ENCODE peak calls at places on chromosomes 12 and 14, in five cellular contexts. One of them, this sample, is unnamed.

GRCh38 chr12:120474092-120474960 is 4.8 kb upstream of the SRSF9 start:
- DNase-seq in sigmoid colon: no peak
- DNase-seq in astrocyte: peak
- DNase-seq in tibial nerve: no peak
- DNase-seq in caudate nucleus: no peak
- DNase-seq in this sample: no peak

GRCh38 chr12:53428741-53429140 is 5.1 kb downstream of the AMHR2 start:
- DNase-seq in sigmoid colon: no peak
- DNase-seq in caudate nucleus: no peak
- DNase-seq in tibial nerve: no peak
- DNase-seq in astrocyte: no peak
- DNase-seq in this sample: no peak

GRCh38 chr14:66111891-66112290 is 374.3 kb upstream of the CCDC196 start:
- DNase-seq in astrocyte: no peak
- DNase-seq in caudate nucleus: no peak
- DNase-seq in sigmoid colon: no peak
- DNase-seq in tibial nerve: no peak
- DNase-seq in this sample: no peak

GRCh38 chr14:51488569-51489220 is 163.0 kb upstream of the FRMD6 start:
- DNase-seq in tibial nerve: no peak
- DNase-seq in sigmoid colon: no peak
- DNase-seq in astrocyte: no peak
- DNase-seq in caudate nucleus: no peak
- DNase-seq in this sample: no peak

GRCh38 chr12:52122904-52123303 is 43.4 kb downstream of the SMIM41 start:
- DNase-seq in sigmoid colon: no peak
- DNase-seq in tibial nerve: no peak
- DNase-seq in astrocyte: no peak
- DNase-seq in caudate nucleus: no peak
- DNase-seq in this sample: no peak

GRCh38 chr14:104395941-104396681 is 183.5 kb upstream of the C14orf180 start:
- DNase-seq in sigmoid colon: no peak
- DNase-seq in astrocyte: no peak
- DNase-seq in caudate nucleus: no peak
- DNase-seq in tibial nerve: no peak
- DNase-seq in this sample: no peak

GRCh38 chr14:62604524-62604923 is 440.7 kb downstream of the KCNH5 start:
- DNase-seq in caudate nucleus: no peak
- DNase-seq in sigmoid colon: no peak
- DNase-seq in astrocyte: peak
- DNase-seq in tibial nerve: no peak
- DNase-seq in this sample: no peak

GRCh38 chr12:115569694-115570093 is 707.8 kb downstream of the MED13L start:
- DNase-seq in tibial nerve: no peak
- DNase-seq in sigmoid colon: no peak
- DNase-seq in astrocyte: peak
- DNase-seq in caudate nucleus: peak
- DNase-seq in this sample: no peak

GRCh38 chr12:124564232-124564958 is 3.0 kb downstream of the NCOR2 start:
- DNase-seq in caudate nucleus: no peak
- DNase-seq in astrocyte: no peak
- DNase-seq in sigmoid colon: no peak
- DNase-seq in tibial nerve: no peak
- DNase-seq in this sample: no peak

GRCh38 chr14:56666716-56667115 is 87.1 kb downstream of the TMEM260 start:
- DNase-seq in sigmoid colon: no peak
- DNase-seq in tibial nerve: no peak
- DNase-seq in caudate nucleus: no peak
- DNase-seq in astrocyte: peak
- DNase-seq in this sample: no peak

GRCh38 chr14:88987516-88987915 is 163.1 kb downstream of the TTC8 start:
- DNase-seq in sigmoid colon: no peak
- DNase-seq in caudate nucleus: no peak
- DNase-seq in astrocyte: peak
- DNase-seq in tibial nerve: no peak
- DNase-seq in this sample: no peak

GRCh38 chr12:107131832-107132616 is 38.7 kb upstream of the CRY1 start:
- DNase-seq in astrocyte: peak
- DNase-seq in tibial nerve: no peak
- DNase-seq in sigmoid colon: no peak
- DNase-seq in caudate nucleus: no peak
- DNase-seq in this sample: peak

GRCh38 chr14:55103005-55103640 is 25.9 kb upstream of the LGALS3 start:
- DNase-seq in caudate nucleus: no peak
- DNase-seq in tibial nerve: peak
- DNase-seq in sigmoid colon: peak
- DNase-seq in astrocyte: peak
- DNase-seq in this sample: no peak

GRCh38 chr12:90520002-90520734 is 434.8 kb downstream of the CCER1 start:
- DNase-seq in caudate nucleus: no peak
- DNase-seq in astrocyte: no peak
- DNase-seq in tibial nerve: no peak
- DNase-seq in sigmoid colon: no peak
- DNase-seq in this sample: no peak

GRCh38 chr14:67680941-67681340 is 6.5 kb upstream of the VTI1B start:
- DNase-seq in astrocyte: no peak
- DNase-seq in sigmoid colon: no peak
- DNase-seq in caudate nucleus: no peak
- DNase-seq in tibial nerve: no peak
- DNase-seq in this sample: no peak

GRCh38 chr14:67680121-67680602 is 5.7 kb upstream of the VTI1B start:
- DNase-seq in astrocyte: peak
- DNase-seq in tibial nerve: no peak
- DNase-seq in sigmoid colon: no peak
- DNase-seq in caudate nucleus: no peak
- DNase-seq in this sample: no peak

GRCh38 chr14:67683821-67684220 is 9.4 kb upstream of the VTI1B start:
- DNase-seq in sigmoid colon: no peak
- DNase-seq in astrocyte: no peak
- DNase-seq in caudate nucleus: no peak
- DNase-seq in tibial nerve: no peak
- DNase-seq in this sample: no peak
- H3K27ac ChIP-seq in sigmoid colon: no peak
- H3K27ac ChIP-seq in astrocyte: no peak
- H3K27ac ChIP-seq in caudate nucleus: peak
- H3K27ac ChIP-seq in tibial nerve: no peak
- H3K27ac ChIP-seq in this sample: no peak

DNA sequence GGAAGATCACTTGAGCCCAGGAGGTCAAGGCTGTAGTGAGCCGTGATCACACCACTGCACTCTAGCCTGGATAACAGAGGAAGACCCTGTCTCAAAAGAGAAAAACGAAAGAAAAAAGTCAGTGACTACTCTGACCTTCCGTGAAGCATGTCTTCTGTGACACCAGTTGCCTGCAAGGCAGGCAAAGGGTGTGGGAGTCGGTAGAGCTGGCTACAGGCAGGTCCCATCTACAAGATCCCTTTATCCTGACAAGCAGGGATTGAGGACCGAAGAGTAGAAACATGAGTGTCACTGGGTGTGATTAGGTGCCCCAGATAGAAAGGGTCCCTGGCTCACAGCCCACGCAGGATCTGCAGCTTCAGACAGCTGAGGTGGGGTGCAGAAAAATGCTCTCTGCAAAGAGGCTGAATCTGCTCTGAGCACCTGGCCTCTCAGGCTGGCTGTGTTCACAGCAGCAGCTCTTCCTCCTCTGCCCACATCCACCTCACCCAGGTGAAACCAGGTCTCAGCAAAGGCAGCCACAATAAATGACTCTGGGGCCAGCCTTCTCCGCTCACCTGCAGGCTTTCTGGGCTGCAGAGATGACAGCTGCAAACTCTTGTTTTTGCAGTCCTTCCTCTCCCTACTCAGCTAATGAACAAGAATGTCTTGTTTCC is 28.6 kb upstream of the HSP90B1 start:
- DNase-seq in astrocyte: no peak
- DNase-seq in sigmoid colon: no peak
- DNase-seq in tibial nerve: no peak
- DNase-seq in caudate nucleus: no peak
- DNase-seq in this sample: no peak
- H3K27ac ChIP-seq in astrocyte: no peak
- H3K27ac ChIP-seq in sigmoid colon: no peak
- H3K27ac ChIP-seq in tibial nerve: no peak
- H3K27ac ChIP-seq in caudate nucleus: no peak
- H3K27ac ChIP-seq in this sample: no peak

DNA sequence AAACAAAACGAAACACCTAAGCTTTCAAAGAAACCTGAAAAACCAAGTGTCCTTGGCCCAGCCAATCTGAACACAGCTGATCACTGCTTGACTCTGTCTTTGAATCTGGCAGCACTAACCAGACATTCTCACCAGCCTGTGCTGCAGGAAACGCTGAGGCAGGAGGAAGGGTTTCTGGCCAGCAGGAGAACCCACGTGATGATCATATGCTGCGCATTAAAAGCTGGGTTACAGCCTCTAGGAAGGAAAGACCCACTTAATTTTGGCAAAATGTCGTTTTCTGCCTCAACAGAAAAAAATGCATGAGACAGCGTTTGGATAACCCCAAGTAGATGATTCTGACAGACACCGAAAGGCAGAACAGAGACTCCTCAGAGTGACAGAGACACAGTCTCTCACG is 9.8 kb downstream of the APPL2 start:
- DNase-seq in astrocyte: peak
- DNase-seq in tibial nerve: peak
- DNase-seq in caudate nucleus: peak
- DNase-seq in sigmoid colon: peak
- DNase-seq in this sample: no peak
- H3K27ac ChIP-seq in astrocyte: peak
- H3K27ac ChIP-seq in tibial nerve: peak
- H3K27ac ChIP-seq in caudate nucleus: peak
- H3K27ac ChIP-seq in sigmoid colon: peak
- H3K27ac ChIP-seq in this sample: no peak

DNA sequence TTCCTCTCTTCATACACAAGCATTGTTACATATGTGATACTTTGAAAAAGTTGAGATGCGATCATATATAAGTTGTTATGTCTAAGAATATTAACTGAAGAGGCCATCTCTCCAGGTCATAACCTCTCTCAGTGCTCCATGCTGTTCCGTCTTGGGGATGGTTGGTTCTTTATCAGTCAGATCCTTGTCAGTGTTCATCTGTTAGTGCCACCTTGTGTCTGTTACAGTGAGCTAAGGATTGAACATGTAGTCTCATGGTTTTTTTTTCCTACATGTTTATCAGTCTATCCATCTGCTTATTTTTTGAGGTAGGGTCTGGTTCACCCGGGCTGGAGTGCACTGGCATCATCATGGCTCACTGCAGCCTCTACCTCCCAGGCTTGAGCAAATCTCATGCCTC is 30.5 kb downstream of the EP400 start:
- DNase-seq in caudate nucleus: no peak
- DNase-seq in sigmoid colon: no peak
- DNase-seq in tibial nerve: no peak
- DNase-seq in astrocyte: no peak
- DNase-seq in this sample: no peak
- H3K27ac ChIP-seq in caudate nucleus: no peak
- H3K27ac ChIP-seq in sigmoid colon: no peak
- H3K27ac ChIP-seq in tibial nerve: no peak
- H3K27ac ChIP-seq in astrocyte: no peak
- H3K27ac ChIP-seq in this sample: no peak

GRCh38 chr12:96143827-96144226 is 50.3 kb upstream of the ELK3 start:
- DNase-seq in tibial nerve: no peak
- DNase-seq in sigmoid colon: no peak
- DNase-seq in astrocyte: no peak
- DNase-seq in caudate nucleus: no peak
- DNase-seq in this sample: no peak

GRCh38 chr12:96150442-96150841 is 43.7 kb upstream of the ELK3 start:
- DNase-seq in caudate nucleus: no peak
- DNase-seq in astrocyte: no peak
- DNase-seq in sigmoid colon: no peak
- DNase-seq in tibial nerve: no peak
- DNase-seq in this sample: no peak

GRCh38 chr12:96143392-96143791 is 50.8 kb upstream of the ELK3 start:
- DNase-seq in tibial nerve: no peak
- DNase-seq in caudate nucleus: no peak
- DNase-seq in sigmoid colon: no peak
- DNase-seq in astrocyte: no peak
- DNase-seq in this sample: no peak

GRCh38 chr12:96141216-96141944 is 52.8 kb upstream of the ELK3 start:
- DNase-seq in caudate nucleus: no peak
- DNase-seq in sigmoid colon: no peak
- DNase-seq in astrocyte: peak
- DNase-seq in tibial nerve: no peak
- DNase-seq in this sample: no peak

GRCh38 chr12:96146747-96147146 is 47.4 kb upstream of the ELK3 start:
- DNase-seq in sigmoid colon: no peak
- DNase-seq in astrocyte: no peak
- DNase-seq in caudate nucleus: no peak
- DNase-seq in tibial nerve: no peak
- DNase-seq in this sample: no peak
- H3K27ac ChIP-seq in sigmoid colon: no peak
- H3K27ac ChIP-seq in astrocyte: no peak
- H3K27ac ChIP-seq in caudate nucleus: no peak
- H3K27ac ChIP-seq in tibial nerve: no peak
- H3K27ac ChIP-seq in this sample: no peak

GRCh38 chr14:68762944-68763831 is 29.7 kb downstream of the ZFP36L1 start:
- DNase-seq in sigmoid colon: peak
- DNase-seq in tibial nerve: no peak
- DNase-seq in caudate nucleus: no peak
- DNase-seq in astrocyte: peak
- DNase-seq in this sample: no peak
- H3K27ac ChIP-seq in sigmoid colon: peak
- H3K27ac ChIP-seq in tibial nerve: peak
- H3K27ac ChIP-seq in caudate nucleus: no peak
- H3K27ac ChIP-seq in astrocyte: no peak
- H3K27ac ChIP-seq in this sample: no peak

GRCh38 chr14:90276627-90277367 is 20.4 kb downstream of the PSMC1 start:
- DNase-seq in caudate nucleus: no peak
- DNase-seq in astrocyte: no peak
- DNase-seq in sigmoid colon: no peak
- DNase-seq in tibial nerve: no peak
- DNase-seq in this sample: no peak

GRCh38 chr14:90275455-90275814 is 19.1 kb downstream of the PSMC1 start:
- DNase-seq in sigmoid colon: no peak
- DNase-seq in caudate nucleus: no peak
- DNase-seq in tibial nerve: no peak
- DNase-seq in astrocyte: no peak
- DNase-seq in this sample: no peak

GRCh38 chr14:90274808-90275454 is 18.6 kb downstream of the PSMC1 start:
- DNase-seq in sigmoid colon: no peak
- DNase-seq in astrocyte: peak
- DNase-seq in caudate nucleus: no peak
- DNase-seq in tibial nerve: no peak
- DNase-seq in this sample: no peak

GRCh38 chr14:90274019-90274418 is 17.7 kb downstream of the PSMC1 start:
- DNase-seq in caudate nucleus: no peak
- DNase-seq in tibial nerve: no peak
- DNase-seq in astrocyte: no peak
- DNase-seq in sigmoid colon: no peak
- DNase-seq in this sample: peak

DNA sequence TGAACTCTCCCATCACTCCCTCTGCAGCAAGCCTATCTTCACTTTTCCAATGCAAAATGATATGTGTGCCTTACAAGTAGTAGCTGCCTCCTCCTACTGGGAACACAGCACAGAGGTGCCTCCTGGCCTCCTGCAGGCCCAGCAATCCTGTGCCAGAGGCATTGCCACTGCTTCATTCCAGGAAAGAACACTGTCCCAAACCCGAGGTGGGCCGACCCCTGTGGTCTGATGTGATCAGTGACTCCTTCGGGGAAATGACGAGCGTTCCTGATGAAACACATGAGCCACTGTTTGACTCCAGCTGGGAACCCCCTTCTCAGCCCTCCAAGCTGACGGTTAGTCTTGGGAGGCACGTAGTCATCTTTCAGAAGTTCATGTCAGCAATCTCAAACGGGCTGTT is 19.5 kb downstream of the PSMC1 start:
- DNase-seq in tibial nerve: no peak
- DNase-seq in astrocyte: peak
- DNase-seq in sigmoid colon: no peak
- DNase-seq in caudate nucleus: no peak
- DNase-seq in this sample: no peak
- H3K27ac ChIP-seq in tibial nerve: peak
- H3K27ac ChIP-seq in astrocyte: peak
- H3K27ac ChIP-seq in sigmoid colon: no peak
- H3K27ac ChIP-seq in caudate nucleus: no peak
- H3K27ac ChIP-seq in this sample: no peak